ENCODE peak calls at places on chromosomes 12 and 14, in four cellular contexts. One of them, this sample, is unnamed.

GRCh38 chr12:119448737-119449136 is 114.2 kb downstream of the CCDC60 start:
- ATAC-seq in CD8-positive, alpha-beta T cell: no peak
- ATAC-seq in naive thymus-derived CD8-positive, alpha-beta T cell: no peak
- ATAC-seq in Right ventricle myocardium inferior: no peak
- ATAC-seq in this sample: no peak

GRCh38 chr12:27673285-27673684 is 23.0 kb upstream of the REP15 start:
- ATAC-seq in CD8-positive, alpha-beta T cell: no peak
- ATAC-seq in naive thymus-derived CD8-positive, alpha-beta T cell: no peak
- ATAC-seq in Right ventricle myocardium inferior: peak
- ATAC-seq in this sample: no peak

GRCh38 chr14:20438664-20439063 is 2.7 kb upstream of the KLHL33 start:
- ATAC-seq in CD8-positive, alpha-beta T cell: no peak
- ATAC-seq in naive thymus-derived CD8-positive, alpha-beta T cell: no peak
- ATAC-seq in Right ventricle myocardium inferior: no peak
- ATAC-seq in this sample: no peak

GRCh38 chr12:12890815-12891645 is at the start of gene GPRC5A:
- ATAC-seq in CD8-positive, alpha-beta T cell: peak
- ATAC-seq in naive thymus-derived CD8-positive, alpha-beta T cell: peak
- ATAC-seq in Right ventricle myocardium inferior: peak
- ATAC-seq in this sample: peak

GRCh38 chr14:23829736-23830474 is 123.7 kb upstream of the DHRS4 start:
- ATAC-seq in CD8-positive, alpha-beta T cell: no peak
- ATAC-seq in naive thymus-derived CD8-positive, alpha-beta T cell: no peak
- ATAC-seq in Right ventricle myocardium inferior: no peak
- ATAC-seq in this sample: peak

GRCh38 chr12:20593611-20594010 is 101.5 kb upstream of the SLCO1C1 start:
- ATAC-seq in CD8-positive, alpha-beta T cell: no peak
- ATAC-seq in naive thymus-derived CD8-positive, alpha-beta T cell: no peak
- ATAC-seq in Right ventricle myocardium inferior: no peak
- ATAC-seq in this sample: no peak

GRCh38 chr12:123859035-123859434 is 96.9 kb downstream of the DNAH10 start:
- ATAC-seq in CD8-positive, alpha-beta T cell: no peak
- ATAC-seq in naive thymus-derived CD8-positive, alpha-beta T cell: no peak
- ATAC-seq in Right ventricle myocardium inferior: no peak
- ATAC-seq in this sample: no peak

GRCh38 chr12:123077298-123078113 is 73.4 kb downstream of the PITPNM2 start:
- ATAC-seq in CD8-positive, alpha-beta T cell: no peak
- ATAC-seq in naive thymus-derived CD8-positive, alpha-beta T cell: no peak
- ATAC-seq in Right ventricle myocardium inferior: no peak
- ATAC-seq in this sample: no peak

GRCh38 chr14:55458800-55459577 is 18.6 kb upstream of the TBPL2 start:
- ATAC-seq in CD8-positive, alpha-beta T cell: no peak
- ATAC-seq in naive thymus-derived CD8-positive, alpha-beta T cell: no peak
- ATAC-seq in Right ventricle myocardium inferior: no peak
- ATAC-seq in this sample: no peak

GRCh38 chr12:68739891-68740290 is 6.1 kb upstream of the SLC35E3 start:
- ATAC-seq in CD8-positive, alpha-beta T cell: no peak
- ATAC-seq in naive thymus-derived CD8-positive, alpha-beta T cell: no peak
- ATAC-seq in Right ventricle myocardium inferior: no peak
- ATAC-seq in this sample: no peak

GRCh38 chr14:92719890-92720323 is 28.5 kb downstream of the LGMN start:
- ATAC-seq in CD8-positive, alpha-beta T cell: no peak
- ATAC-seq in naive thymus-derived CD8-positive, alpha-beta T cell: no peak
- ATAC-seq in Right ventricle myocardium inferior: peak
- ATAC-seq in this sample: no peak

GRCh38 chr12:46942579-46942978 is 116.8 kb upstream of the SLC38A4 start:
- ATAC-seq in CD8-positive, alpha-beta T cell: no peak
- ATAC-seq in naive thymus-derived CD8-positive, alpha-beta T cell: no peak
- ATAC-seq in Right ventricle myocardium inferior: no peak
- ATAC-seq in this sample: no peak

GRCh38 chr12:21815306-21816062 is 41.0 kb upstream of the KCNJ8 start:
- ATAC-seq in CD8-positive, alpha-beta T cell: no peak
- ATAC-seq in naive thymus-derived CD8-positive, alpha-beta T cell: no peak
- ATAC-seq in Right ventricle myocardium inferior: no peak
- ATAC-seq in this sample: no peak

GRCh38 chr14:103820382-103820781 is 27.0 kb downstream of the PPP1R13B start:
- ATAC-seq in CD8-positive, alpha-beta T cell: no peak
- ATAC-seq in naive thymus-derived CD8-positive, alpha-beta T cell: no peak
- ATAC-seq in Right ventricle myocardium inferior: no peak
- ATAC-seq in this sample: no peak

GRCh38 chr14:100567009-100567876 is 20.0 kb downstream of the BEGAIN start:
- ATAC-seq in CD8-positive, alpha-beta T cell: peak
- ATAC-seq in naive thymus-derived CD8-positive, alpha-beta T cell: peak
- ATAC-seq in Right ventricle myocardium inferior: no peak
- ATAC-seq in this sample: no peak

GRCh38 chr12:113418213-113418879 is 3.8 kb upstream of the SDSL start:
- ATAC-seq in CD8-positive, alpha-beta T cell: no peak
- ATAC-seq in naive thymus-derived CD8-positive, alpha-beta T cell: no peak
- ATAC-seq in Right ventricle myocardium inferior: no peak
- ATAC-seq in this sample: peak

GRCh38 chr12:101018540-101018939 is 191.5 kb downstream of the SLC5A8 start:
- ATAC-seq in CD8-positive, alpha-beta T cell: no peak
- ATAC-seq in naive thymus-derived CD8-positive, alpha-beta T cell: no peak
- ATAC-seq in Right ventricle myocardium inferior: no peak
- ATAC-seq in this sample: no peak

GRCh38 chr12:47834199-47835016 is 14.7 kb upstream of the HDAC7 start:
- ATAC-seq in CD8-positive, alpha-beta T cell: no peak
- ATAC-seq in naive thymus-derived CD8-positive, alpha-beta T cell: no peak
- ATAC-seq in Right ventricle myocardium inferior: no peak
- ATAC-seq in this sample: no peak

GRCh38 chr14:54121461-54121860 is 164.8 kb upstream of the BMP4 start:
- ATAC-seq in CD8-positive, alpha-beta T cell: no peak
- ATAC-seq in naive thymus-derived CD8-positive, alpha-beta T cell: no peak
- ATAC-seq in Right ventricle myocardium inferior: no peak
- ATAC-seq in this sample: no peak

GRCh38 chr12:57619434-57620244 is 8.4 kb downstream of the ARHGEF25 start:
- ATAC-seq in CD8-positive, alpha-beta T cell: peak
- ATAC-seq in naive thymus-derived CD8-positive, alpha-beta T cell: peak
- ATAC-seq in Right ventricle myocardium inferior: no peak
- ATAC-seq in this sample: no peak

GRCh38 chr14:67668559-67668958 is 5.9 kb downstream of the VTI1B start:
- ATAC-seq in CD8-positive, alpha-beta T cell: peak
- ATAC-seq in naive thymus-derived CD8-positive, alpha-beta T cell: peak
- ATAC-seq in Right ventricle myocardium inferior: no peak
- ATAC-seq in this sample: no peak

GRCh38 chr12:67276469-67276868 is 7.3 kb downstream of the CAND1 start:
- ATAC-seq in CD8-positive, alpha-beta T cell: no peak
- ATAC-seq in naive thymus-derived CD8-positive, alpha-beta T cell: no peak
- ATAC-seq in Right ventricle myocardium inferior: no peak
- ATAC-seq in this sample: no peak

This sample was measured in gastroesophageal sphincter.